ENCODE peak calls at places on chromosomes 13 and 19, in ten cellular contexts. One of them, this sample, is unnamed.

GRCh38 chr19:5967994-5968430 is 9.9 kb downstream of the RANBP3 start:
- DNase-seq in RWPE1: peak; percentile 85
- DNase-seq in CD4-positive, alpha-beta T cell: peak; percentile 48
- DNase-seq in upper lobe of left lung: no peak
- DNase-seq in body of pancreas: peak; percentile 80
- DNase-seq in neural crest cell: peak; percentile 62
- DNase-seq in lower leg skin: no peak
- DNase-seq in H9: peak; percentile 75
- DNase-seq in thoracic aorta: no peak
- DNase-seq in astrocyte of the cerebellum: peak; percentile 74
- DNase-seq in this sample: peak; percentile 85

GRCh38 chr13:111066544-111066943 is 48.6 kb upstream of the ARHGEF7 start:
- DNase-seq in RWPE1: no peak
- DNase-seq in CD4-positive, alpha-beta T cell: no peak
- DNase-seq in upper lobe of left lung: peak; percentile 60
- DNase-seq in body of pancreas: peak; percentile 14
- DNase-seq in neural crest cell: no peak
- DNase-seq in lower leg skin: no peak
- DNase-seq in H9: no peak
- DNase-seq in thoracic aorta: no peak
- DNase-seq in astrocyte of the cerebellum: no peak
- DNase-seq in this sample: peak; percentile 89

GRCh38 chr13:79062291-79062690 is 343.8 kb downstream of the RBM26 start:
- DNase-seq in RWPE1: no peak
- DNase-seq in CD4-positive, alpha-beta T cell: no peak
- DNase-seq in upper lobe of left lung: no peak
- DNase-seq in body of pancreas: no peak
- DNase-seq in neural crest cell: no peak
- DNase-seq in lower leg skin: no peak
- DNase-seq in H9: no peak
- DNase-seq in thoracic aorta: no peak
- DNase-seq in astrocyte of the cerebellum: no peak
- DNase-seq in this sample: no peak

GRCh38 chr19:29393915-29394460 is 131.8 kb upstream of the VSTM2B start:
- DNase-seq in RWPE1: no peak
- DNase-seq in CD4-positive, alpha-beta T cell: no peak
- DNase-seq in upper lobe of left lung: no peak
- DNase-seq in body of pancreas: no peak
- DNase-seq in neural crest cell: no peak
- DNase-seq in lower leg skin: no peak
- DNase-seq in H9: no peak
- DNase-seq in thoracic aorta: no peak
- DNase-seq in astrocyte of the cerebellum: no peak
- DNase-seq in this sample: no peak

GRCh38 chr19:19866599-19867248 is 1.0 kb downstream of the ZNF253 start:
- DNase-seq in RWPE1: peak; percentile 3
- DNase-seq in CD4-positive, alpha-beta T cell: no peak
- DNase-seq in upper lobe of left lung: no peak
- DNase-seq in body of pancreas: peak; percentile 17
- DNase-seq in neural crest cell: peak; percentile 28
- DNase-seq in lower leg skin: peak; percentile 86
- DNase-seq in H9: peak; percentile 86
- DNase-seq in thoracic aorta: no peak
- DNase-seq in astrocyte of the cerebellum: no peak
- DNase-seq in this sample: peak; percentile 20

GRCh38 chr13:42474954-42475353 is 99.0 kb upstream of the TNFSF11 start:
- DNase-seq in RWPE1: no peak
- DNase-seq in CD4-positive, alpha-beta T cell: no peak
- DNase-seq in upper lobe of left lung: no peak
- DNase-seq in body of pancreas: no peak
- DNase-seq in neural crest cell: no peak
- DNase-seq in lower leg skin: no peak
- DNase-seq in H9: no peak
- DNase-seq in thoracic aorta: no peak
- DNase-seq in astrocyte of the cerebellum: no peak
- DNase-seq in this sample: no peak

GRCh38 chr13:44437356-44438233 is 64.0 kb downstream of the SERP2 start:
- DNase-seq in RWPE1: no peak
- DNase-seq in CD4-positive, alpha-beta T cell: no peak
- DNase-seq in upper lobe of left lung: no peak
- DNase-seq in body of pancreas: no peak
- DNase-seq in neural crest cell: no peak
- DNase-seq in lower leg skin: no peak
- DNase-seq in H9: no peak
- DNase-seq in thoracic aorta: no peak
- DNase-seq in astrocyte of the cerebellum: no peak
- DNase-seq in this sample: no peak

GRCh38 chr19:21022996-21023395 is 2.5 kb downstream of the ZNF430 start:
- DNase-seq in RWPE1: peak; percentile 28
- DNase-seq in CD4-positive, alpha-beta T cell: no peak
- DNase-seq in upper lobe of left lung: no peak
- DNase-seq in body of pancreas: no peak
- DNase-seq in neural crest cell: no peak
- DNase-seq in lower leg skin: no peak
- DNase-seq in H9: no peak
- DNase-seq in thoracic aorta: no peak
- DNase-seq in astrocyte of the cerebellum: no peak
- DNase-seq in this sample: no peak

GRCh38 chr19:23116802-23117571 is at the start of gene ZNF730:
- DNase-seq in RWPE1: peak; percentile 1
- DNase-seq in CD4-positive, alpha-beta T cell: no peak
- DNase-seq in upper lobe of left lung: peak; percentile 76
- DNase-seq in body of pancreas: peak; percentile 24
- DNase-seq in neural crest cell: peak; percentile 93
- DNase-seq in lower leg skin: no peak
- DNase-seq in H9: peak; percentile 97
- DNase-seq in thoracic aorta: no peak
- DNase-seq in astrocyte of the cerebellum: peak; percentile 54
- DNase-seq in this sample: peak; percentile 62

GRCh38 chr13:71695662-71696061 is 171.3 kb downstream of the DACH1 start:
- DNase-seq in RWPE1: no peak
- DNase-seq in CD4-positive, alpha-beta T cell: no peak
- DNase-seq in upper lobe of left lung: no peak
- DNase-seq in body of pancreas: no peak
- DNase-seq in neural crest cell: no peak
- DNase-seq in lower leg skin: no peak
- DNase-seq in H9: no peak
- DNase-seq in thoracic aorta: no peak
- DNase-seq in astrocyte of the cerebellum: no peak
- DNase-seq in this sample: no peak

GRCh38 chr13:41985788-41986508 is 25.0 kb upstream of the VWA8 start:
- DNase-seq in RWPE1: no peak
- DNase-seq in CD4-positive, alpha-beta T cell: no peak
- DNase-seq in upper lobe of left lung: no peak
- DNase-seq in body of pancreas: no peak
- DNase-seq in neural crest cell: no peak
- DNase-seq in lower leg skin: no peak
- DNase-seq in H9: no peak
- DNase-seq in thoracic aorta: no peak
- DNase-seq in astrocyte of the cerebellum: no peak
- DNase-seq in this sample: no peak

GRCh38 chr19:46321653-46322052 is 24.8 kb downstream of the HIF3A start:
- DNase-seq in RWPE1: no peak
- DNase-seq in CD4-positive, alpha-beta T cell: no peak
- DNase-seq in upper lobe of left lung: peak; percentile 61
- DNase-seq in body of pancreas: no peak
- DNase-seq in neural crest cell: no peak
- DNase-seq in lower leg skin: no peak
- DNase-seq in H9: no peak
- DNase-seq in thoracic aorta: no peak
- DNase-seq in astrocyte of the cerebellum: no peak
- DNase-seq in this sample: no peak

GRCh38 chr13:100280681-100281080 is 191.8 kb downstream of the PCCA start:
- DNase-seq in RWPE1: peak; percentile 16
- DNase-seq in CD4-positive, alpha-beta T cell: no peak
- DNase-seq in upper lobe of left lung: no peak
- DNase-seq in body of pancreas: no peak
- DNase-seq in neural crest cell: no peak
- DNase-seq in lower leg skin: no peak
- DNase-seq in H9: no peak
- DNase-seq in thoracic aorta: no peak
- DNase-seq in astrocyte of the cerebellum: no peak
- DNase-seq in this sample: no peak

GRCh38 chr19:15866646-15867045 is 31.2 kb downstream of the CYP4F2 start:
- DNase-seq in RWPE1: no peak
- DNase-seq in CD4-positive, alpha-beta T cell: no peak
- DNase-seq in upper lobe of left lung: no peak
- DNase-seq in body of pancreas: no peak
- DNase-seq in neural crest cell: no peak
- DNase-seq in lower leg skin: no peak
- DNase-seq in H9: no peak
- DNase-seq in thoracic aorta: no peak
- DNase-seq in astrocyte of the cerebellum: no peak
- DNase-seq in this sample: no peak

GRCh38 chr19:7959209-7959608 is 15.7 kb upstream of the TIMM44 start:
- DNase-seq in RWPE1: no peak
- DNase-seq in CD4-positive, alpha-beta T cell: no peak
- DNase-seq in upper lobe of left lung: no peak
- DNase-seq in body of pancreas: no peak
- DNase-seq in neural crest cell: no peak
- DNase-seq in lower leg skin: no peak
- DNase-seq in H9: no peak
- DNase-seq in thoracic aorta: no peak
- DNase-seq in astrocyte of the cerebellum: no peak
- DNase-seq in this sample: no peak

GRCh38 chr13:33445024-33445423 is 159.5 kb upstream of the STARD13 start:
- DNase-seq in RWPE1: no peak
- DNase-seq in CD4-positive, alpha-beta T cell: no peak
- DNase-seq in upper lobe of left lung: no peak
- DNase-seq in body of pancreas: no peak
- DNase-seq in neural crest cell: no peak
- DNase-seq in lower leg skin: no peak
- DNase-seq in H9: no peak
- DNase-seq in thoracic aorta: no peak
- DNase-seq in astrocyte of the cerebellum: no peak
- DNase-seq in this sample: no peak

GRCh38 chr13:33435207-33435606 is 149.7 kb upstream of the STARD13 start:
- DNase-seq in RWPE1: no peak
- DNase-seq in CD4-positive, alpha-beta T cell: no peak
- DNase-seq in upper lobe of left lung: no peak
- DNase-seq in body of pancreas: no peak
- DNase-seq in neural crest cell: no peak
- DNase-seq in lower leg skin: no peak
- DNase-seq in H9: no peak
- DNase-seq in thoracic aorta: no peak
- DNase-seq in astrocyte of the cerebellum: no peak
- DNase-seq in this sample: no peak

GRCh38 chr13:33446821-33447481 is 161.4 kb upstream of the STARD13 start:
- DNase-seq in RWPE1: peak; percentile 14
- DNase-seq in CD4-positive, alpha-beta T cell: no peak
- DNase-seq in upper lobe of left lung: no peak
- DNase-seq in body of pancreas: peak; percentile 10
- DNase-seq in neural crest cell: no peak
- DNase-seq in lower leg skin: no peak
- DNase-seq in H9: no peak
- DNase-seq in thoracic aorta: no peak
- DNase-seq in astrocyte of the cerebellum: no peak
- DNase-seq in this sample: no peak

GRCh38 chr13:33445476-33445875 is 159.9 kb upstream of the STARD13 start:
- DNase-seq in RWPE1: no peak
- DNase-seq in CD4-positive, alpha-beta T cell: no peak
- DNase-seq in upper lobe of left lung: no peak
- DNase-seq in body of pancreas: no peak
- DNase-seq in neural crest cell: no peak
- DNase-seq in lower leg skin: no peak
- DNase-seq in H9: no peak
- DNase-seq in thoracic aorta: no peak
- DNase-seq in astrocyte of the cerebellum: no peak
- DNase-seq in this sample: no peak

GRCh38 chr13:33441015-33441414 is 155.5 kb upstream of the STARD13 start:
- DNase-seq in RWPE1: peak; percentile 24
- DNase-seq in CD4-positive, alpha-beta T cell: no peak
- DNase-seq in upper lobe of left lung: no peak
- DNase-seq in body of pancreas: peak; percentile 63
- DNase-seq in neural crest cell: no peak
- DNase-seq in lower leg skin: no peak
- DNase-seq in H9: peak; percentile 46
- DNase-seq in thoracic aorta: no peak
- DNase-seq in astrocyte of the cerebellum: peak; percentile 27
- DNase-seq in this sample: no peak
- TF ChIP-seq CTCF in RWPE1: no peak
- TF ChIP-seq CTCF in CD4-positive, alpha-beta T cell: no peak
- TF ChIP-seq CTCF in upper lobe of left lung: no peak
- TF ChIP-seq CTCF in body of pancreas: no peak
- TF ChIP-seq CTCF in neural crest cell: peak; percentile 50
- TF ChIP-seq CTCF in lower leg skin: no peak
- TF ChIP-seq CTCF in H9: peak; percentile 65
- TF ChIP-seq CTCF in thoracic aorta: no peak
- TF ChIP-seq CTCF in astrocyte of the cerebellum: peak; percentile 32
- TF ChIP-seq CTCF in this sample: no peak

GRCh38 chr19:2625434-2625833 is 77.1 kb downstream of the GNG7 start:
- DNase-seq in RWPE1: no peak
- DNase-seq in CD4-positive, alpha-beta T cell: no peak
- DNase-seq in upper lobe of left lung: no peak
- DNase-seq in body of pancreas: no peak
- DNase-seq in neural crest cell: no peak
- DNase-seq in lower leg skin: no peak
- DNase-seq in H9: no peak
- DNase-seq in thoracic aorta: no peak
- DNase-seq in astrocyte of the cerebellum: no peak
- DNase-seq in this sample: no peak
- TF ChIP-seq CTCF in RWPE1: no peak
- TF ChIP-seq CTCF in CD4-positive, alpha-beta T cell: no peak
- TF ChIP-seq CTCF in upper lobe of left lung: no peak
- TF ChIP-seq CTCF in body of pancreas: no peak
- TF ChIP-seq CTCF in neural crest cell: no peak
- TF ChIP-seq CTCF in lower leg skin: no peak
- TF ChIP-seq CTCF in H9: no peak
- TF ChIP-seq CTCF in thoracic aorta: no peak
- TF ChIP-seq CTCF in astrocyte of the cerebellum: no peak
- TF ChIP-seq CTCF in this sample: no peak

GRCh38 chr13:98979012-98979411 is 1.1 kb upstream of the DOCK9 start:
- DNase-seq in RWPE1: no peak
- DNase-seq in CD4-positive, alpha-beta T cell: no peak
- DNase-seq in upper lobe of left lung: no peak
- DNase-seq in body of pancreas: no peak
- DNase-seq in neural crest cell: no peak
- DNase-seq in lower leg skin: no peak
- DNase-seq in H9: no peak
- DNase-seq in thoracic aorta: no peak
- DNase-seq in astrocyte of the cerebellum: no peak
- DNase-seq in this sample: no peak
- TF ChIP-seq CTCF in RWPE1: no peak
- TF ChIP-seq CTCF in CD4-positive, alpha-beta T cell: no peak
- TF ChIP-seq CTCF in upper lobe of left lung: no peak
- TF ChIP-seq CTCF in body of pancreas: no peak
- TF ChIP-seq CTCF in neural crest cell: no peak
- TF ChIP-seq CTCF in lower leg skin: no peak
- TF ChIP-seq CTCF in H9: no peak
- TF ChIP-seq CTCF in thoracic aorta: no peak
- TF ChIP-seq CTCF in astrocyte of the cerebellum: no peak
- TF ChIP-seq CTCF in this sample: no peak

DNA sequence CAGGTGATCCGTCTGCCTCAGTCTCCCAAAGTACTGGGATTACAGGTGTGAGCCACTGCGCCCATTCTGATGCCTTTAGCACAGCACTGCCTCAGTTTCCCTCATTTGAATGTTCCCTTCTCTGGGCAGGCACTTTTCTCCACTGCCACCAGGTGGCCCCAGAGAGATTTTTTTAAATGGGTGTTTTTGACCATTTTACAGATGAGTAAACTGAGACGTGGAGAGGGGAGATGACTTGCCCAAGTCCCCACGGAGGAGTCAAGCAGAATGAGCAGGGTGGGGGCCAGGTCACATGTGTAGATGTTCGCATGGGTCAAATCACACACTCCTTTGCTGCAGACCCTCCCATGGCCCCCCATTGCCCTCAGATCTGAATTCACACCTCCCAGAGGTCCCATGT is 3.2 kb upstream of the PDE4C start:
- DNase-seq in RWPE1: no peak
- DNase-seq in CD4-positive, alpha-beta T cell: no peak
- DNase-seq in upper lobe of left lung: no peak
- DNase-seq in body of pancreas: no peak
- DNase-seq in neural crest cell: no peak
- DNase-seq in lower leg skin: no peak
- DNase-seq in H9: no peak
- DNase-seq in thoracic aorta: no peak
- DNase-seq in astrocyte of the cerebellum: no peak
- DNase-seq in this sample: no peak
- TF ChIP-seq CTCF in RWPE1: no peak
- TF ChIP-seq CTCF in CD4-positive, alpha-beta T cell: peak; percentile 36
- TF ChIP-seq CTCF in upper lobe of left lung: peak; percentile 23
- TF ChIP-seq CTCF in body of pancreas: no peak
- TF ChIP-seq CTCF in neural crest cell: peak; percentile 58
- TF ChIP-seq CTCF in lower leg skin: no peak
- TF ChIP-seq CTCF in H9: peak; percentile 71
- TF ChIP-seq CTCF in thoracic aorta: peak; percentile 32
- TF ChIP-seq CTCF in astrocyte of the cerebellum: peak; percentile 39
- TF ChIP-seq CTCF in this sample: peak; percentile 43

This sample was measured in testis.